ENCODE peak calls at places on chromosomes 6 and 20, in nine cellular contexts. One of them, this sample, is unnamed.

GRCh38 chr20:25136643-25137559 is 55.0 kb upstream of the VSX1 start:
- DNase-seq in kidney tubule cell: peak
- DNase-seq in AG20443: peak
- DNase-seq in posterior vena cava: peak
- DNase-seq in iris pigment epithelial cell: peak
- DNase-seq in fibroblast of mammary gland: peak
- DNase-seq in ACHN: peak
- DNase-seq in left cardiac atrium: peak
- DNase-seq in AG10803: peak
- DNase-seq in this sample: peak

GRCh38 chr6:87965806-87966205 is 81.8 kb upstream of the SPACA1 start:
- DNase-seq in kidney tubule cell: no peak
- DNase-seq in AG20443: no peak
- DNase-seq in posterior vena cava: no peak
- DNase-seq in iris pigment epithelial cell: no peak
- DNase-seq in fibroblast of mammary gland: no peak
- DNase-seq in ACHN: no peak
- DNase-seq in left cardiac atrium: no peak
- DNase-seq in AG10803: no peak
- DNase-seq in this sample: no peak

GRCh38 chr6:47621838-47622449 is 76.4 kb upstream of the ADGRF4 start:
- DNase-seq in kidney tubule cell: no peak
- DNase-seq in AG20443: no peak
- DNase-seq in posterior vena cava: peak
- DNase-seq in iris pigment epithelial cell: no peak
- DNase-seq in fibroblast of mammary gland: no peak
- DNase-seq in ACHN: no peak
- DNase-seq in left cardiac atrium: no peak
- DNase-seq in AG10803: no peak
- DNase-seq in this sample: no peak

GRCh38 chr20:51487525-51488279 is 54.8 kb downstream of the NFATC2 start:
- DNase-seq in kidney tubule cell: peak
- DNase-seq in AG20443: peak
- DNase-seq in posterior vena cava: peak
- DNase-seq in iris pigment epithelial cell: peak
- DNase-seq in fibroblast of mammary gland: peak
- DNase-seq in ACHN: peak
- DNase-seq in left cardiac atrium: no peak
- DNase-seq in AG10803: peak
- DNase-seq in this sample: no peak

GRCh38 chr6:41426888-41427641 is 91.7 kb downstream of the NCR2 start:
- DNase-seq in kidney tubule cell: no peak
- DNase-seq in AG20443: no peak
- DNase-seq in posterior vena cava: no peak
- DNase-seq in iris pigment epithelial cell: no peak
- DNase-seq in fibroblast of mammary gland: no peak
- DNase-seq in ACHN: no peak
- DNase-seq in left cardiac atrium: no peak
- DNase-seq in AG10803: no peak
- DNase-seq in this sample: no peak

GRCh38 chr6:167402195-167402686 is 77.4 kb downstream of the TTLL2 start:
- DNase-seq in kidney tubule cell: no peak
- DNase-seq in AG20443: no peak
- DNase-seq in posterior vena cava: no peak
- DNase-seq in iris pigment epithelial cell: no peak
- DNase-seq in fibroblast of mammary gland: no peak
- DNase-seq in ACHN: no peak
- DNase-seq in left cardiac atrium: no peak
- DNase-seq in AG10803: no peak
- DNase-seq in this sample: no peak

GRCh38 chr6:2353412-2354137 is 108.2 kb upstream of the GMDS start:
- DNase-seq in kidney tubule cell: peak
- DNase-seq in AG20443: peak
- DNase-seq in posterior vena cava: no peak
- DNase-seq in iris pigment epithelial cell: peak
- DNase-seq in fibroblast of mammary gland: peak
- DNase-seq in ACHN: peak
- DNase-seq in left cardiac atrium: peak
- DNase-seq in AG10803: peak
- DNase-seq in this sample: peak

GRCh38 chr6:5637714-5638113 is 369.0 kb downstream of the NRN1 start:
- DNase-seq in kidney tubule cell: no peak
- DNase-seq in AG20443: no peak
- DNase-seq in posterior vena cava: no peak
- DNase-seq in iris pigment epithelial cell: no peak
- DNase-seq in fibroblast of mammary gland: no peak
- DNase-seq in ACHN: no peak
- DNase-seq in left cardiac atrium: no peak
- DNase-seq in AG10803: no peak
- DNase-seq in this sample: no peak

GRCh38 chr6:111731404-111732195 is 125.9 kb upstream of the TRAF3IP2 start:
- DNase-seq in kidney tubule cell: no peak
- DNase-seq in AG20443: no peak
- DNase-seq in posterior vena cava: no peak
- DNase-seq in iris pigment epithelial cell: peak
- DNase-seq in fibroblast of mammary gland: no peak
- DNase-seq in ACHN: no peak
- DNase-seq in left cardiac atrium: no peak
- DNase-seq in AG10803: no peak
- DNase-seq in this sample: no peak

GRCh38 chr6:21582651-21583050 is 10.9 kb upstream of the SOX4 start:
- DNase-seq in kidney tubule cell: peak
- DNase-seq in AG20443: no peak
- DNase-seq in posterior vena cava: no peak
- DNase-seq in iris pigment epithelial cell: peak
- DNase-seq in fibroblast of mammary gland: peak
- DNase-seq in ACHN: no peak
- DNase-seq in left cardiac atrium: no peak
- DNase-seq in AG10803: no peak
- DNase-seq in this sample: no peak

GRCh38 chr6:168560126-168560525 is 119.1 kb downstream of the SMOC2 start:
- DNase-seq in kidney tubule cell: no peak
- DNase-seq in AG20443: no peak
- DNase-seq in posterior vena cava: no peak
- DNase-seq in iris pigment epithelial cell: no peak
- DNase-seq in fibroblast of mammary gland: no peak
- DNase-seq in ACHN: no peak
- DNase-seq in left cardiac atrium: no peak
- DNase-seq in AG10803: no peak
- DNase-seq in this sample: no peak

GRCh38 chr6:157203312-157203744 is 120.0 kb downstream of the TMEM242 start:
- DNase-seq in kidney tubule cell: peak
- DNase-seq in AG20443: no peak
- DNase-seq in posterior vena cava: no peak
- DNase-seq in iris pigment epithelial cell: no peak
- DNase-seq in fibroblast of mammary gland: no peak
- DNase-seq in ACHN: no peak
- DNase-seq in left cardiac atrium: no peak
- DNase-seq in AG10803: no peak
- DNase-seq in this sample: no peak

GRCh38 chr20:15842872-15843271 is 730.4 kb downstream of the KIF16B start:
- DNase-seq in kidney tubule cell: peak
- DNase-seq in AG20443: no peak
- DNase-seq in posterior vena cava: no peak
- DNase-seq in iris pigment epithelial cell: no peak
- DNase-seq in fibroblast of mammary gland: no peak
- DNase-seq in ACHN: peak
- DNase-seq in left cardiac atrium: no peak
- DNase-seq in AG10803: no peak
- DNase-seq in this sample: no peak

GRCh38 chr6:139114741-139115140 is 20.1 kb upstream of the HECA start:
- DNase-seq in kidney tubule cell: no peak
- DNase-seq in AG20443: no peak
- DNase-seq in posterior vena cava: no peak
- DNase-seq in iris pigment epithelial cell: no peak
- DNase-seq in fibroblast of mammary gland: no peak
- DNase-seq in ACHN: no peak
- DNase-seq in left cardiac atrium: no peak
- DNase-seq in AG10803: no peak
- DNase-seq in this sample: no peak

This sample was measured in heart right ventricle.